ENCODE peak calls at places on chromosomes 2 and 18, in seven cellular contexts. H is A549, O is H1, T is K562, M is HepG2, R is IMR-90, S is GM12878. Q is an unnamed sample.

GRCh38 chr2:42835577-42836371 is 43.4 kb upstream of the HAAO start:
- DNase-seq in H (peak; percentile 66), O (peak; percentile 11), T (no peak), M (peak; percentile 61), R (peak; percentile 98), S (no peak), Q (no peak)

GRCh38 chr2:217834057-217834620 is 168.7 kb downstream of the TNS1 start:
- DNase-seq in H (no peak), O (no peak), T (no peak), M (no peak), R (no peak), S (no peak), Q (no peak)

GRCh38 chr2:5914831-5915611 is 222.8 kb downstream of the SOX11 start:
- DNase-seq in H (no peak), O (peak; percentile 50), T (no peak), M (no peak), R (peak; percentile 87), S (no peak), Q (no peak)

GRCh38 chr2:68675470-68675869 is 32.1 kb downstream of the PROKR1 start:
- DNase-seq in H (no peak), O (no peak), T (no peak), M (no peak), R (no peak), S (no peak), Q (no peak)

GRCh38 chr18:60894254-60894945 is 438.8 kb upstream of the CDH20 start:
- DNase-seq in H (no peak), O (no peak), T (no peak), M (no peak), R (no peak), S (no peak), Q (no peak)

GRCh38 chr2:238005528-238005927 is 38.7 kb downstream of the UBE2F start:
- DNase-seq in H (no peak), O (no peak), T (no peak), M (peak; percentile 33), R (no peak), S (no peak), Q (no peak)

GRCh38 chr18:24633121-24633520 is 172.7 kb downstream of the HRH4 start:
- DNase-seq in H (no peak), O (no peak), T (no peak), M (no peak), R (peak; percentile 92), S (no peak), Q (no peak)

GRCh38 chr2:109382946-109383345 is 230.8 kb downstream of the SEPTIN10 start:
- DNase-seq in H (no peak), O (no peak), T (no peak), M (no peak), R (peak; percentile 83), S (no peak), Q (no peak)

GRCh38 chr2:61536086-61536722 is 2.0 kb downstream of the XPO1 start:
- DNase-seq in H (no peak), O (no peak), T (no peak), M (peak; percentile 20), R (peak; percentile 16), S (no peak), Q (no peak)

GRCh38 chr2:61537590-61538178 is 472 bp downstream of the XPO1 start:
- DNase-seq in H (no peak), O (no peak), T (no peak), M (no peak), R (no peak), S (no peak), Q (no peak)

GRCh38 chr2:61536723-61537581 is 1.2 kb downstream of the XPO1 start:
- DNase-seq in H (peak; percentile 64), O (peak; percentile 75), T (peak; percentile 41), M (peak; percentile 91), R (peak; percentile 88), S (peak; percentile 72), Q (peak; percentile 79)

GRCh38 chr2:61538179-61538919 is at the start of gene XPO1:
- DNase-seq in H (peak; percentile 97), O (peak; percentile 99), T (peak; percentile 95), M (peak; percentile 99), R (peak; percentile 99), S (peak; percentile 95), Q (peak; percentile 98)

GRCh38 chr2:61538920-61539559 is 884 bp upstream of the XPO1 start:
- DNase-seq in H (no peak), O (no peak), T (no peak), M (peak; percentile 54), R (peak; percentile 10), S (peak; percentile 23), Q (peak; percentile 33)
- TF ChIP-seq CEBPB in H (no peak), O (no peak), T (no peak), M (no peak), R (no peak), S (no peak), Q (no peak)

GRCh38 chr2:79327460-79327859 is 167.9 kb upstream of the REG3A start:
- DNase-seq in H (no peak), O (no peak), T (no peak), M (no peak), R (no peak), S (no peak), Q (no peak)
- TF ChIP-seq CEBPB in H (no peak), O (no peak), T (no peak), M (no peak), R (no peak), S (no peak), Q (no peak)

GRCh38 chr18:36634573-36635216 is 194.1 kb downstream of the TPGS2 start:
- DNase-seq in H (no peak), O (no peak), T (no peak), M (no peak), R (no peak), S (no peak), Q (no peak)

GRCh38 chr18:36638224-36638623 is 190.6 kb downstream of the TPGS2 start:
- DNase-seq in H (no peak), O (no peak), T (no peak), M (no peak), R (no peak), S (peak; percentile 92), Q (no peak)

GRCh38 chr18:36633961-36634412 is 194.8 kb downstream of the TPGS2 start:
- DNase-seq in H (no peak), O (no peak), T (no peak), M (no peak), R (no peak), S (peak; percentile 44), Q (no peak)

GRCh38 chr18:36635414-36636096 is 193.2 kb downstream of the TPGS2 start:
- DNase-seq in H (no peak), O (no peak), T (no peak), M (no peak), R (no peak), S (peak; percentile 79), Q (no peak)

DNA sequence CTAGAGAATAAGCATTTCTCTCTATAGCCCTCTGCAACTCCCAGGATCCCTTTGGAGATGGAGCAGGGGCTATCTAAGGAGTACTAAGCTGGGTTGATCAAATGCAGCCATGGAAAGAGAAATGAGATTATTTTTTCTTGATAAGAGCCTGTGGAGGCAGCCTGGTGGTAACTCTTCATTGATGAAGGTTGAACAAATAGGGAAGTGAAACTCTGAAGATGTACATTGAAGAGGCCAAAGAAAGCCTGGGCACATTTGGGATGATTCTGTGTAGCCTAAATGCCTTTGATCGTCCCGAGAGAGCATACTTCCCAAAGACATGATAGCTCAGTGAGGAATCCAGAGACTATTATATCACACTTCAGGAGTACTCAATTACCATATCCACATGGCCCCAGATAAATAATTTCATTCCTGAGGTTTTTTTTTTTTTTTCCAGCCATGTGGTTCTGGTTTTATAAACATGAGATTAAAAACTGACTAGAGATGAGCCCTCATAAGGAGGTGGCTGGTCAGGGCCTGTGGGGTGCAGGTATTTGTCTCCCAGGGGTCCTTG is 192.5 kb downstream of the TPGS2 start:
- DNase-seq in H (no peak), O (no peak), T (no peak), M (no peak), R (peak; percentile 30), S (peak; percentile 50), Q (no peak)
- TF ChIP-seq CEBPB in H (no peak), O (no peak), T (no peak), M (no peak), R (no peak), S (no peak), Q (no peak)

GRCh38 chr18:47296462-47296861 is 45.0 kb upstream of the SKOR2 start:
- DNase-seq in H (no peak), O (peak; percentile 0), T (no peak), M (no peak), R (no peak), S (no peak), Q (no peak)
- TF ChIP-seq CEBPB in H (no peak), O (no peak), T (no peak), M (no peak), R (no peak), S (no peak), Q (no peak)

GRCh38 chr2:113064898-113065297 is 2.9 kb upstream of the IL1F10 start:
- DNase-seq in H (no peak), O (no peak), T (no peak), M (no peak), R (no peak), S (no peak), Q (no peak)
- TF ChIP-seq CEBPB in H (no peak), O (no peak), T (no peak), M (no peak), R (no peak), S (no peak), Q (no peak)

GRCh38 chr2:152222975-152223638 is 47.5 kb upstream of the STAM2 start:
- DNase-seq in H (no peak), O (no peak), T (no peak), M (peak; percentile 59), R (peak; percentile 88), S (no peak), Q (no peak)
- TF ChIP-seq CEBPB in H (no peak), O (no peak), T (no peak), M (no peak), R (no peak), S (no peak), Q (no peak)

Q was measured in HCT116.